ENCODE peak calls at places on chromosomes 4 and X, in eight cellular contexts. H is endodermal cell; L is brain microvascular endothelial cell; Q is sigmoid colon; V is fibroblast of lung; X is lower leg skin; C is vagina; D is CD8-positive, alpha-beta T cell. R is an unnamed sample.

GRCh38 chr4:54913751-54914526 is 211.5 kb downstream of the KDR start:
- DNase-seq in C (no peak), Q (no peak), V (no peak), H (no peak), X (no peak), L (no peak), D (no peak), R (no peak)

GRCh38 chrX:124993735-124994134 is 325.9 kb upstream of the TEX13C start:
- DNase-seq in V (no peak), H (no peak), X (no peak), L (no peak), C (no peak), Q (no peak), D (no peak), R (no peak)

GRCh38 chr4:57191523-57192034 is 81.4 kb upstream of the IGFBP7 start:
- DNase-seq in L (no peak), V (peak; percentile 3), C (no peak), D (no peak), Q (peak; percentile 75), X (no peak), H (peak; percentile 80), R (peak; percentile 64)

GRCh38 chr4:2800691-2801596 is 8.1 kb downstream of the SH3BP2 start:
- DNase-seq in X (peak; percentile 95), C (no peak), V (peak; percentile 90), H (peak; percentile 87), Q (peak; percentile 91), L (no peak), D (no peak), R (peak; percentile 23)

GRCh38 chrX:25049347-25049746 is 33.6 kb upstream of the ARX start:
- DNase-seq in D (no peak), V (peak; percentile 24), C (no peak), L (peak; percentile 11), X (no peak), Q (no peak), H (no peak), R (peak; percentile 57)

GRCh38 chr4:1031346-1031745 is 19.9 kb downstream of the FGFRL1 start:
- DNase-seq in X (no peak), H (no peak), V (no peak), C (no peak), Q (no peak), D (no peak), L (no peak), R (no peak)

GRCh38 chrX:65451663-65452062 is 82.9 kb downstream of the LAS1L start:
- DNase-seq in Q (no peak), H (peak; percentile 55), V (peak; percentile 3), C (no peak), X (no peak), L (peak; percentile 48), D (no peak), R (no peak)

GRCh38 chrX:132532955-132533354 is 44.1 kb upstream of the MBNL3 start:
- DNase-seq in L (peak; percentile 31), X (no peak), H (no peak), Q (no peak), D (no peak), V (peak; percentile 82), C (no peak), R (no peak)

GRCh38 chr4:168551945-168552695 is 55.3 kb downstream of the PALLD start:
- DNase-seq in X (no peak), H (no peak), C (no peak), Q (no peak), V (no peak), D (no peak), L (no peak), R (no peak)

GRCh38 chr4:17173300-17173699 is 274.9 kb upstream of the LDB2 start:
- DNase-seq in C (no peak), X (no peak), D (no peak), L (no peak), V (no peak), Q (no peak), H (peak; percentile 82), R (no peak)

GRCh38 chr4:98778206-98778605 is 119.8 kb upstream of the TSPAN5 start:
- DNase-seq in C (no peak), D (no peak), L (peak; percentile 88), H (no peak), X (no peak), V (peak; percentile 87), Q (no peak), R (peak; percentile 2)

GRCh38 chrX:37407736-37408135 is 58.6 kb downstream of the PRRG1 start:
- DNase-seq in H (no peak), Q (no peak), V (no peak), D (no peak), C (no peak), L (no peak), X (no peak), R (no peak)

GRCh38 chr4:6472387-6473263 is at the start of gene PPP2R2C:
- DNase-seq in D (no peak), Q (peak; percentile 48), X (peak; percentile 73), C (peak; percentile 64), H (peak; percentile 81), L (no peak), V (no peak), R (no peak)

GRCh38 chr4:157992038-157992706 is 180.7 kb downstream of the GASK1B start:
- DNase-seq in D (no peak), C (no peak), Q (no peak), V (peak; percentile 91), L (peak; percentile 75), H (no peak), X (no peak), R (no peak)

GRCh38 chr4:94536049-94536448 is 84.3 kb downstream of the PDLIM5 start:
- DNase-seq in H (no peak), X (no peak), C (no peak), L (no peak), V (no peak), D (no peak), Q (no peak), R (no peak)

GRCh38 chr4:87644286-87644685 is 5.8 kb upstream of the DMP1 start:
- DNase-seq in V (no peak), X (no peak), C (no peak), Q (no peak), D (no peak), H (no peak), L (no peak), R (no peak)
- TF ChIP-seq CTCF in V (peak; percentile 19), X (no peak), C (no peak), Q (no peak), D (no peak), H (peak; percentile 51), L (no peak), R (peak; percentile 5)

GRCh38 chrX:103061486-103061885 is 2.5 kb downstream of the BEX1 start:
- DNase-seq in C (no peak), D (no peak), L (no peak), Q (no peak), H (no peak), X (no peak), V (no peak), R (no peak)

GRCh38 chrX:103063918-103064434 is at the start of gene BEX1:
- DNase-seq in Q (peak; percentile 72), L (peak; percentile 54), H (peak; percentile 86), C (no peak), X (no peak), D (no peak), V (peak; percentile 32), R (peak; percentile 62)

GRCh38 chrX:103066606-103067005 is 2.6 kb upstream of the BEX1 start:
- DNase-seq in C (no peak), Q (no peak), V (peak; percentile 4), D (no peak), X (no peak), L (peak; percentile 9), H (no peak), R (peak; percentile 22)

DNA sequence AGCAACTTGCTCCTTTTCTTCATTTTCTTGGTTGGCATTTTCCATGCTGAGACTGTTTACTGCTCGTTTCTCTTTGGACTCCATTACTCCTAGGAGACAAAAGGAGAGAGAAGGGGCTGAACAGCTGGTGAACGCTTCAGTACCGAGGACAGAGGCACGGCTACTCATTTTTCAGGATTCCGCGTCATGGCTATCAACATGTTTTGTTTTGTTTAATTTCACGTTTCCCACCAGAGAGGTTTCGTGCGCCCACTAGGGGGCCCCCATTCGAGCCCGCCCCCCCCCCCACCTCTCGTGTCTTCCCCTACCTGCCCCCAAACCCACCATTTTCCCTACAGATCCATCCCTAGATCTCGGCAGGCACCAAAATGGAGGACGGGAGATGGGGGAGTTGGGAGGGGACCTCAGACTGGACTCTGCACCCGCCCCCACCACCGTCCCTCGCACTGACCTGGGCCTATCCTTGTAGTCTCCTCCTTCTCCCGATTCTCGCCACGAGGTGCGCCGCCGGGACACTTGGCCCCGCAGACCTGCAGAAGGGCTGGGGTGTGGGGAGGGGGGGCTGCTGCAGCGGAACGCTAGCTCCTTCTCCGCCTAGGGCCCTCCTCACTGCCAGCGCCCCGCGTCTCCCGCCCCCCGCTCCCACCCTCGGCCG is 653 bp downstream of the BEX1 start:
- DNase-seq in C (no peak), X (no peak), Q (no peak), L (peak; percentile 32), H (peak; percentile 81), V (peak; percentile 29), D (no peak), R (peak; percentile 14)
- H3K4me3 ChIP-seq in C (peak overlapping the region; percentile 11), X (no peak overlapping the region), Q (peak overlapping the region; percentile 27), L (peak overlapping the region; percentile 59), H (peak overlapping the region; percentile 69), V (peak overlapping the region; percentile 10), D (no peak overlapping the region), R (peak overlapping the region; percentile 57)

DNA sequence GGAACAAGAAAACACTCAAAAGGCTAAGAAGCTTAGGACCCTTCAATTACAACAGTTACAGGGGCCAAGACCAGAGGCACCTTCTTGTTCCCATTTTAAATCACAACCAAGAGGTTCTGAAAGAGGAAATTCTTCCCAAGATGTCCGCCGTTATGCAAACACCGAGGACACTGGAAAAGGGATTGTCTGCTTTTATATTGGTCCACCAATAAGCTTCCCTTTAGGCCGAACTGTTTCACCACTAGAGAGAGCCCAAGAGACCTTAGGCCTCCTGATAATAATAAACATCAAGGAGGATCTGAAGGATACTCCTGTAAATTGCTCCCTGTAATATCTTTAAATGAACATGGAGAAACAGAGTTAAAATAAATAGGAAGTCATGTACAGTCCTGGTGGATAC is 92.6 kb upstream of the NLRP2B start:
- DNase-seq in D (no peak), L (no peak), C (no peak), Q (no peak), V (no peak), X (no peak), H (no peak), R (no peak)
- TF ChIP-seq CTCF in D (no peak), L (no peak), C (no peak), Q (no peak), V (no peak), X (no peak), H (peak; percentile 30), R (no peak)

GRCh38 chr4:153402366-153402765 is 57.9 kb downstream of the MND1 start:
- DNase-seq in Q (no peak), C (no peak), L (peak; percentile 38), X (no peak), V (no peak), H (no peak), D (no peak), R (peak; percentile 52)

GRCh38 chr4:153403761-153404160 is 59.3 kb downstream of the MND1 start:
- DNase-seq in Q (no peak), D (no peak), X (no peak), C (no peak), V (peak; percentile 34), L (no peak), H (no peak), R (no peak)

GRCh38 chr4:153399358-153399757 is 54.9 kb downstream of the MND1 start:
- DNase-seq in D (no peak), C (no peak), H (no peak), L (no peak), V (no peak), Q (no peak), X (no peak), R (no peak)

GRCh38 chr4:153398713-153399112 is 54.2 kb downstream of the MND1 start:
- DNase-seq in H (no peak), X (no peak), D (no peak), C (no peak), V (no peak), Q (no peak), L (no peak), R (no peak)

GRCh38 chr4:153401501-153401900 is 57.0 kb downstream of the MND1 start:
- DNase-seq in H (no peak), L (no peak), C (no peak), D (no peak), Q (no peak), X (no peak), V (no peak), R (peak; percentile 66)
- H3K4me3 ChIP-seq in H (no peak overlapping the region), L (no peak overlapping the region), C (no peak overlapping the region), D (no peak overlapping the region), Q (no peak overlapping the region), X (no peak overlapping the region), V (no peak overlapping the region), R (no peak overlapping the region)